ENCODE peak calls at places on chromosomes 16 and 17, in four cellular contexts. U, T, X and Y are unnamed samples.

GRCh38 chr17:32503251-32504165 is 16.7 kb downstream of the CDK5R1 start:
- DNase-seq in U (peak; percentile 39), X (peak; percentile 50), T (no peak), Y (no peak)

GRCh38 chr17:77376795-77377751 is 236.3 kb downstream of the SEC14L1 start:
- DNase-seq in T (no peak), X (no peak), U (peak; percentile 90), Y (no peak)

GRCh38 chr17:40550608-40551007 is 14.7 kb downstream of the CCR7 start:
- DNase-seq in T (no peak), X (no peak), U (peak; percentile 62), Y (no peak)

GRCh38 chr17:36880506-36880905 is 56.8 kb upstream of the LHX1 start:
- DNase-seq in T (no peak), X (no peak), U (no peak), Y (no peak)

GRCh38 chr17:77535435-77535834 is 394.7 kb downstream of the SEC14L1 start:
- DNase-seq in X (no peak), U (no peak), T (no peak), Y (no peak)

GRCh38 chr17:10987786-10988185 is 149.9 kb upstream of the PIRT start:
- DNase-seq in U (no peak), X (no peak), T (no peak), Y (no peak)

GRCh38 chr16:23668873-23669272 is 9.8 kb upstream of the PLK1 start:
- DNase-seq in U (no peak), X (no peak), T (no peak), Y (no peak)

GRCh38 chr16:67234180-67234597 is 7.3 kb downstream of the TMEM208 start:
- DNase-seq in U (no peak), X (no peak), T (no peak), Y (no peak)

GRCh38 chr16:75486014-75486404 is 9.2 kb downstream of the CHST6 start:
- DNase-seq in U (peak; percentile 44), X (peak; percentile 93), T (no peak), Y (no peak)